ENCODE peak calls at places on chromosomes 12 and 14, in eight cellular contexts. One of them, this sample, is unnamed.

GRCh38 chr14:103529383-103530365 is 678 bp downstream of the TRMT61A start:
- DNase-seq in testis: no peak
- DNase-seq in tibial nerve: no peak
- DNase-seq in esophagus squamous epithelium: no peak
- DNase-seq in A549: no peak
- DNase-seq in uterus: no peak
- DNase-seq in heart left ventricle: no peak
- DNase-seq in adrenal gland: no peak
- DNase-seq in this sample: no peak

GRCh38 chr12:133203344-133204263 is 22.3 kb downstream of the ZNF268 start:
- DNase-seq in A549: no peak
- DNase-seq in heart left ventricle: no peak
- DNase-seq in tibial nerve: no peak
- DNase-seq in adrenal gland: no peak
- DNase-seq in uterus: no peak
- DNase-seq in testis: no peak
- DNase-seq in esophagus squamous epithelium: no peak
- DNase-seq in this sample: no peak

GRCh38 chr14:72553656-72554055 is 340.2 kb downstream of the DPF3 start:
- DNase-seq in uterus: no peak
- DNase-seq in heart left ventricle: no peak
- DNase-seq in esophagus squamous epithelium: no peak
- DNase-seq in adrenal gland: no peak
- DNase-seq in testis: no peak
- DNase-seq in A549: no peak
- DNase-seq in tibial nerve: no peak
- DNase-seq in this sample: no peak

GRCh38 chr14:27739657-27740156 is 1026.9 kb upstream of the FOXG1 start:
- DNase-seq in testis: no peak
- DNase-seq in A549: no peak
- DNase-seq in uterus: no peak
- DNase-seq in adrenal gland: no peak
- DNase-seq in tibial nerve: no peak
- DNase-seq in esophagus squamous epithelium: no peak
- DNase-seq in heart left ventricle: no peak
- DNase-seq in this sample: no peak

GRCh38 chr12:39638178-39638577 is 18.6 kb upstream of the ABCD2 start:
- DNase-seq in testis: no peak
- DNase-seq in adrenal gland: no peak
- DNase-seq in tibial nerve: no peak
- DNase-seq in A549: no peak
- DNase-seq in heart left ventricle: no peak
- DNase-seq in esophagus squamous epithelium: no peak
- DNase-seq in uterus: no peak
- DNase-seq in this sample: no peak

GRCh38 chr12:54977155-54977554 is 7.4 kb downstream of the TESPA1 start:
- DNase-seq in tibial nerve: no peak
- DNase-seq in uterus: no peak
- DNase-seq in heart left ventricle: no peak
- DNase-seq in testis: no peak
- DNase-seq in A549: no peak
- DNase-seq in adrenal gland: no peak
- DNase-seq in esophagus squamous epithelium: no peak
- DNase-seq in this sample: no peak

GRCh38 chr12:100127766-100128508 is 14.7 kb downstream of the BLTP3B start:
- DNase-seq in esophagus squamous epithelium: no peak
- DNase-seq in adrenal gland: no peak
- DNase-seq in testis: no peak
- DNase-seq in heart left ventricle: no peak
- DNase-seq in A549: no peak
- DNase-seq in uterus: peak
- DNase-seq in tibial nerve: no peak
- DNase-seq in this sample: no peak

GRCh38 chr12:8819676-8819980 is 2.8 kb upstream of the A2ML1 start:
- DNase-seq in A549: no peak
- DNase-seq in uterus: no peak
- DNase-seq in esophagus squamous epithelium: no peak
- DNase-seq in tibial nerve: no peak
- DNase-seq in heart left ventricle: no peak
- DNase-seq in testis: no peak
- DNase-seq in adrenal gland: no peak
- DNase-seq in this sample: no peak

GRCh38 chr14:105529506-105530445 is 3.4 kb downstream of the TMEM121 start:
- DNase-seq in A549: no peak
- DNase-seq in adrenal gland: peak
- DNase-seq in esophagus squamous epithelium: no peak
- DNase-seq in tibial nerve: no peak
- DNase-seq in testis: no peak
- DNase-seq in heart left ventricle: no peak
- DNase-seq in uterus: no peak
- DNase-seq in this sample: no peak

GRCh38 chr12:68374315-68374982 is 42.3 kb upstream of the MDM1 start:
- DNase-seq in uterus: no peak
- DNase-seq in testis: no peak
- DNase-seq in adrenal gland: no peak
- DNase-seq in A549: no peak
- DNase-seq in esophagus squamous epithelium: no peak
- DNase-seq in heart left ventricle: no peak
- DNase-seq in tibial nerve: no peak
- DNase-seq in this sample: peak

GRCh38 chr14:36874396-36875138 is 212.9 kb downstream of the PAX9 start:
- DNase-seq in uterus: no peak
- DNase-seq in testis: no peak
- DNase-seq in esophagus squamous epithelium: no peak
- DNase-seq in tibial nerve: no peak
- DNase-seq in A549: no peak
- DNase-seq in heart left ventricle: no peak
- DNase-seq in adrenal gland: no peak
- DNase-seq in this sample: no peak

GRCh38 chr14:91805659-91806058 is 61.7 kb downstream of the TC2N start:
- DNase-seq in A549: no peak
- DNase-seq in esophagus squamous epithelium: no peak
- DNase-seq in tibial nerve: no peak
- DNase-seq in testis: no peak
- DNase-seq in adrenal gland: no peak
- DNase-seq in heart left ventricle: no peak
- DNase-seq in uterus: no peak
- DNase-seq in this sample: no peak

GRCh38 chr12:16603265-16603915 is 2.6 kb downstream of the LMO3 start:
- DNase-seq in A549: no peak
- DNase-seq in tibial nerve: no peak
- DNase-seq in adrenal gland: no peak
- DNase-seq in esophagus squamous epithelium: no peak
- DNase-seq in uterus: no peak
- DNase-seq in testis: no peak
- DNase-seq in heart left ventricle: no peak
- DNase-seq in this sample: no peak

GRCh38 chr12:989751-990278 is 1.2 kb upstream of the ERC1 start:
- DNase-seq in A549: peak
- DNase-seq in tibial nerve: no peak
- DNase-seq in esophagus squamous epithelium: no peak
- DNase-seq in uterus: peak
- DNase-seq in adrenal gland: peak
- DNase-seq in heart left ventricle: peak
- DNase-seq in testis: peak
- DNase-seq in this sample: peak

GRCh38 chr12:77118696-77119095 is 53.3 kb upstream of the E2F7 start:
- DNase-seq in uterus: no peak
- DNase-seq in A549: no peak
- DNase-seq in testis: no peak
- DNase-seq in adrenal gland: no peak
- DNase-seq in tibial nerve: no peak
- DNase-seq in heart left ventricle: no peak
- DNase-seq in esophagus squamous epithelium: no peak
- DNase-seq in this sample: no peak

GRCh38 chr12:51071663-51072062 is 11.7 kb downstream of the CSRNP2 start:
- DNase-seq in heart left ventricle: no peak
- DNase-seq in uterus: no peak
- DNase-seq in testis: no peak
- DNase-seq in tibial nerve: no peak
- DNase-seq in A549: no peak
- DNase-seq in esophagus squamous epithelium: no peak
- DNase-seq in adrenal gland: no peak
- DNase-seq in this sample: no peak

GRCh38 chr12:53308276-53308675 is 8.8 kb downstream of the MYG1 start:
- DNase-seq in esophagus squamous epithelium: no peak
- DNase-seq in tibial nerve: no peak
- DNase-seq in testis: no peak
- DNase-seq in A549: no peak
- DNase-seq in adrenal gland: no peak
- DNase-seq in uterus: no peak
- DNase-seq in heart left ventricle: no peak
- DNase-seq in this sample: no peak

GRCh38 chr12:109625131-109625559 is 51.6 kb downstream of the MVK start:
- DNase-seq in testis: peak
- DNase-seq in A549: peak
- DNase-seq in heart left ventricle: peak
- DNase-seq in uterus: no peak
- DNase-seq in esophagus squamous epithelium: no peak
- DNase-seq in tibial nerve: no peak
- DNase-seq in adrenal gland: peak
- DNase-seq in this sample: peak

GRCh38 chr14:95686935-95687334 is 709 bp downstream of the TCL1B start:
- DNase-seq in tibial nerve: no peak
- DNase-seq in uterus: no peak
- DNase-seq in testis: no peak
- DNase-seq in esophagus squamous epithelium: no peak
- DNase-seq in A549: no peak
- DNase-seq in heart left ventricle: no peak
- DNase-seq in adrenal gland: no peak
- DNase-seq in this sample: no peak

DNA sequence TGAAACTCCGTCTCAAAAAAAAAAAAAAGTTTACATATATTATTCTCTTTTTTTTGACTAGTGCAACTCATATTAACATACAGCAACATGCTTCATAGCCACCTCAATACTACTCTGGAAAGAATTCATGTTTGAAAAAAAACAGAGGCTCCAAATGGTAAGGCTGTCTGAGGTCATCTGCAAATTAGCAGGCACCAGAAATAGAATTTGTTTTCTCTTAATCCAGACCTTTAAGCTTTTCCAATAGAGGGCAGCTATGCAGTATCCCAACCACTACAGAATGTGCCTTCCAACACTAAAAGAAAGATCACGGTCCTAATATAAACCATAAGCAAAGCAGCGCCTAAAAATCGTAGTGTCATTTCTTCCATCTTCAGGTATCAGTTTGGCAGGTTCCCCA is 12.0 kb downstream of the C2CD5 start:
- DNase-seq in uterus: no peak
- DNase-seq in A549: no peak
- DNase-seq in adrenal gland: no peak
- DNase-seq in tibial nerve: no peak
- DNase-seq in heart left ventricle: no peak
- DNase-seq in esophagus squamous epithelium: no peak
- DNase-seq in testis: no peak
- DNase-seq in this sample: no peak
- TF ChIP-seq POLR2A in uterus: no peak
- TF ChIP-seq POLR2A in A549: no peak
- TF ChIP-seq POLR2A in adrenal gland: no peak
- TF ChIP-seq POLR2A in tibial nerve: no peak
- TF ChIP-seq POLR2A in heart left ventricle: no peak
- TF ChIP-seq POLR2A in esophagus squamous epithelium: no peak
- TF ChIP-seq POLR2A in testis: no peak
- TF ChIP-seq POLR2A in this sample: no peak

DNA sequence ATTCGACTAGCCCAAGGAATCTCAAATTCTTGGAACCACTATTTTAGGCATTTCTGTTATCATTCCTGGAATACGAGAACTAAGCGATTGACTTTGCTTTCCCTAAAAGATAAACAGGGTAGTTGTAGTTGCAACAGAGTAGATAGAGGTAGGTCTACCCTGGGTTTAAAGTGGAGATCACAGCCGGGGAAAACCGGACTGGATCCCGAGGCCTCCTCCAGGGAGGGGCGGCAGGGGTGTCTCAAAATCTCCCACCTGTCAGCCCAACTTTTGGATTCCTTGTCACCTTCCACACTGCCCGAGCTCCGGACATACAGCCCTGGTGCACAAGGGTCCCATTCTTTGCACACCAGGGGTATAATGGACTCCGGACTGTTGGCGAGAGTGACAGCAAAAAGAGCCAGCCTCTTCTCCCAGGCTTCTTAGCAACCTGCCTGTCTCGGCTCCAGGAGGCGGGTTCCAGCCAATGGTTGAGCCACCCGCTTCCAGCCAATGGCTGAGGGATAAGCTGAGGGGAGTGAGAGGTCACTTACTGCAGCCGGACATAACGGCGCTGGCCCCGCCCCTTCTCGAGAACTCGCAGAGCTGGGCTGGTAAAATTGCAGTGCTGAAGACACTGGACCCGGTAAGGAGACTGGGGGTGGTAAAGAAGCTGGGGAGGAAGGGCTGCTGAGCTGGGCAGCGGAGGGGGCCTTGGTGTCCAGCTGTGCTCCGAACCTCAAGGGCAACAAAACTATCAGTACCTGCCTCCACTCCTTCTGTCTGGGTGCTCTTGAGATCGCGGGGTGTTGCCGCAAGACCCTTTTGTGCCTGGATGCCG is at the start of gene SUOX:
- DNase-seq in testis: peak
- DNase-seq in uterus: peak
- DNase-seq in heart left ventricle: peak
- DNase-seq in A549: peak
- DNase-seq in esophagus squamous epithelium: peak
- DNase-seq in adrenal gland: peak
- DNase-seq in tibial nerve: peak
- DNase-seq in this sample: peak
- H3K27ac ChIP-seq in testis: peak
- H3K27ac ChIP-seq in uterus: peak
- H3K27ac ChIP-seq in heart left ventricle: peak
- H3K27ac ChIP-seq in A549: peak
- H3K27ac ChIP-seq in esophagus squamous epithelium: peak
- H3K27ac ChIP-seq in adrenal gland: peak
- H3K27ac ChIP-seq in tibial nerve: peak
- H3K27ac ChIP-seq in this sample: peak

GRCh38 chr14:20680843-20681347 is 3.5 kb upstream of the RNASE4 start:
- DNase-seq in A549: no peak
- DNase-seq in esophagus squamous epithelium: peak
- DNase-seq in uterus: no peak
- DNase-seq in heart left ventricle: no peak
- DNase-seq in testis: peak
- DNase-seq in tibial nerve: no peak
- DNase-seq in adrenal gland: no peak
- DNase-seq in this sample: no peak
- H3K4me3 ChIP-seq in A549: peak
- H3K4me3 ChIP-seq in esophagus squamous epithelium: peak
- H3K4me3 ChIP-seq in uterus: peak
- H3K4me3 ChIP-seq in heart left ventricle: peak
- H3K4me3 ChIP-seq in testis: peak
- H3K4me3 ChIP-seq in tibial nerve: peak
- H3K4me3 ChIP-seq in adrenal gland: no peak
- H3K4me3 ChIP-seq in this sample: peak

DNA sequence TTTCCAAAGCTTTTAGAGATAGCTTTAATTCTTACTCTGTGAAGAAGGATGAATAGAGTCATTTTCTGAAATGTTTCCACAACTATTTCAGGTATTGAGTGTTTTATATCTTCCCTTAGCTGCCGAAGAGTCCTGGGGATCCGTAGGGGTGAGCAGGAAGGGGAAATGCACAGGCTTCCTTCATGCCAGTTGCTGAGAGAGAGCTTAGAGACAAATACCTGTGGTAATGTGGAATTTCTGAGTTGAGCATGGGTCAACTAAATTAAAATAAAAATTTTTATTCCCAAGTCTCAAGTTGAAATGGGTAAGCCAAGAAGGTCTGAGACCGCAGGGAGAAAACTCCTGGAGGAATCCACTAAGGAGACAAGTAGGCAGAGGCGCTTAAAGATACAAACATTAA is 185.7 kb downstream of the DAD1 start:
- DNase-seq in heart left ventricle: no peak
- DNase-seq in tibial nerve: no peak
- DNase-seq in A549: no peak
- DNase-seq in esophagus squamous epithelium: no peak
- DNase-seq in uterus: no peak
- DNase-seq in adrenal gland: no peak
- DNase-seq in testis: no peak
- DNase-seq in this sample: no peak
- TF ChIP-seq POLR2A in heart left ventricle: no peak
- TF ChIP-seq POLR2A in tibial nerve: no peak
- TF ChIP-seq POLR2A in A549: no peak
- TF ChIP-seq POLR2A in esophagus squamous epithelium: no peak
- TF ChIP-seq POLR2A in uterus: no peak
- TF ChIP-seq POLR2A in adrenal gland: no peak
- TF ChIP-seq POLR2A in testis: no peak
- TF ChIP-seq POLR2A in this sample: no peak

This sample was measured in gastrocnemius medialis.